ENCODE peak calls at places on chromosomes 12 and 14, in nine cellular contexts. U, X, E, H, Q, L, P, T and W are unnamed samples.

GRCh38 chr12:89907659-89908058 is 199.0 kb upstream of the ATP2B1 start:
- DNase-seq in X (no peak), P (no peak), L (no peak), E (no peak), T (no peak), H (no peak), Q (no peak), U (no peak), W (no peak)

GRCh38 chr12:11752403-11753150 is 103.1 kb downstream of the ETV6 start:
- DNase-seq in H (no peak), L (no peak), X (no peak), Q (no peak), E (no peak), T (no peak), P (no peak), U (no peak), W (no peak)

GRCh38 chr14:91230363-91231035 is 14.0 kb downstream of the GPR68 start:
- DNase-seq in T (no peak), U (no peak), L (no peak), H (no peak), E (no peak), P (no peak), X (no peak), Q (no peak), W (no peak)

GRCh38 chr14:23306113-23306411 is 571 bp upstream of the BCL2L2 start:
- DNase-seq in U (no peak), L (no peak), X (no peak), E (no peak), Q (no peak), H (no peak), P (no peak), T (no peak), W (no peak)

GRCh38 chr12:26571539-26571938 is 261.5 kb downstream of the ITPR2 start:
- DNase-seq in L (no peak), T (no peak), H (no peak), E (no peak), U (peak; percentile 40), P (no peak), X (no peak), Q (no peak), W (no peak)

GRCh38 chr12:59940676-59941342 is 345.0 kb downstream of the SLC16A7 start:
- DNase-seq in L (no peak), H (no peak), X (no peak), T (no peak), P (no peak), E (no peak), U (no peak), Q (no peak), W (no peak)

GRCh38 chr12:47741340-47741703 is 16.0 kb upstream of the ENDOU start:
- DNase-seq in P (peak; percentile 90), T (peak; percentile 85), E (peak; percentile 90), X (peak; percentile 66), Q (no peak), L (peak; percentile 43), H (peak; percentile 47), U (peak; percentile 59), W (peak; percentile 86)

GRCh38 chr14:58752782-58753181 is 115.0 kb downstream of the DACT1 start:
- DNase-seq in P (peak; percentile 85), U (peak; percentile 90), T (peak; percentile 83), X (peak; percentile 90), L (peak; percentile 79), Q (peak; percentile 21), E (peak; percentile 87), H (peak; percentile 52), W (peak; percentile 77)

GRCh38 chr12:49825360-49825970 is 2.7 kb downstream of the NCKAP5L start:
- DNase-seq in E (peak; percentile 66), T (peak; percentile 71), L (no peak), U (no peak), P (peak; percentile 80), H (no peak), X (no peak), Q (no peak), W (no peak)

GRCh38 chr14:100138082-100138787 is 21.2 kb downstream of the DEGS2 start:
- DNase-seq in U (no peak), Q (no peak), T (no peak), E (no peak), X (peak; percentile 81), P (no peak), H (no peak), L (no peak), W (no peak)

GRCh38 chr14:89500303-89500702 is 83.3 kb upstream of the FOXN3 start:
- DNase-seq in X (no peak), Q (no peak), L (no peak), H (no peak), T (no peak), U (no peak), E (no peak), P (no peak), W (no peak)

GRCh38 chr12:107560194-107560905 is 125.2 kb upstream of the PWP1 start:
- DNase-seq in U (no peak), E (no peak), P (no peak), T (no peak), L (no peak), H (no peak), Q (no peak), X (no peak), W (no peak)

GRCh38 chr14:52919971-52920370 is 30.9 kb downstream of the FERMT2 start:
- DNase-seq in Q (no peak), E (no peak), L (peak; percentile 51), P (no peak), U (no peak), T (no peak), H (no peak), X (no peak), W (no peak)

GRCh38 chr12:44347145-44347544 is 511.3 kb downstream of the TMEM117 start:
- DNase-seq in H (no peak), T (no peak), E (no peak), X (no peak), P (no peak), U (no peak), Q (no peak), L (no peak), W (no peak)

GRCh38 chr12:42588981-42589464 is 523 bp downstream of the PRICKLE1 start:
- DNase-seq in H (peak; percentile 45), U (peak; percentile 51), X (no peak), E (peak; percentile 68), T (peak; percentile 54), L (peak; percentile 55), P (peak; percentile 72), Q (peak; percentile 41), W (peak; percentile 46)

GRCh38 chr14:103185051-103186027 is 62.1 kb downstream of the TNFAIP2 start:
- DNase-seq in T (no peak), Q (peak; percentile 31), E (no peak), U (no peak), X (no peak), H (no peak), L (peak; percentile 71), P (peak; percentile 41), W (no peak)

GRCh38 chr12:47145188-47145587 is 65.4 kb upstream of the AMIGO2 start:
- DNase-seq in U (no peak), X (no peak), T (no peak), L (no peak), P (no peak), E (no peak), H (no peak), Q (no peak), W (no peak)

GRCh38 chr12:6167327-6168280 is 32.6 kb upstream of the CD9 start:
- DNase-seq in U (peak; percentile 19), L (peak; percentile 99), X (peak; percentile 44), P (peak; percentile 79), T (peak; percentile 88), E (peak; percentile 80), Q (peak; percentile 44), H (peak; percentile 38), W (no peak)

GRCh38 chr12:80040075-80040738 is 59.1 kb upstream of the OTOGL start:
- DNase-seq in H (no peak), U (no peak), P (no peak), X (no peak), E (no peak), T (no peak), L (no peak), Q (no peak), W (no peak)

GRCh38 chr14:32567543-32568384 is 238.7 kb downstream of the AKAP6 start:
- DNase-seq in E (no peak), T (no peak), L (peak; percentile 40), X (no peak), P (no peak), Q (no peak), U (no peak), H (no peak), W (no peak)

GRCh38 chr12:43758247-43758727 is 303 bp downstream of the PUS7L start:
- DNase-seq in X (peak; percentile 26), U (peak; percentile 50), Q (peak; percentile 39), L (no peak), P (peak; percentile 62), H (peak; percentile 42), T (peak; percentile 30), E (no peak), W (peak; percentile 63)

GRCh38 chr14:100107236-100107635 is 42.0 kb downstream of the EVL start:
- DNase-seq in Q (no peak), T (no peak), U (no peak), X (no peak), P (peak; percentile 47), H (no peak), L (no peak), E (peak; percentile 43), W (no peak)

GRCh38 chr14:22994762-22995275 is 12.5 kb upstream of the AJUBA start:
- DNase-seq in Q (peak; percentile 41), H (no peak), U (peak; percentile 40), T (no peak), E (no peak), P (peak; percentile 67), X (no peak), L (peak; percentile 49), W (peak; percentile 66)

GRCh38 chr12:56041579-56042429 is at the start of gene RPS26:
- DNase-seq in L (peak; percentile 100), H (peak; percentile 96), E (peak; percentile 96), T (peak; percentile 98), X (peak; percentile 95), U (peak; percentile 97), Q (peak; percentile 91), P (peak; percentile 98), W (peak; percentile 97)
- TF ChIP-seq POLR2A in L (peak; percentile 99), H (peak; percentile 73), E (peak; percentile 91), T (no peak), X (no peak), U (peak; percentile 99), Q (peak; percentile 99), P (peak; percentile 97), W (no peak)

GRCh38 chr12:76871751-76872150 is 7.1 kb downstream of the CSRP2 start:
- DNase-seq in U (no peak), H (no peak), E (no peak), P (no peak), T (no peak), Q (no peak), X (no peak), L (no peak), W (no peak)
- TF ChIP-seq CTCF in U (no peak), H (no peak), E (no peak), P (no peak), T (no peak), Q (no peak), X (no peak), L (no peak), W (no peak)

GRCh38 chr12:64403708-64404469 is at the start of gene XPOT:
- DNase-seq in E (peak; percentile 94), T (peak; percentile 97), X (peak; percentile 95), Q (peak; percentile 97), H (peak; percentile 95), U (peak; percentile 95), L (peak; percentile 97), P (peak; percentile 97), W (peak; percentile 94)
- TF ChIP-seq POLR2A in E (no peak), T (no peak), X (no peak), Q (peak; percentile 91), H (no peak), U (peak; percentile 80), L (peak; percentile 97), P (no peak), W (no peak)

GRCh38 chr12:123761841-123762714 is at the start of gene DNAH10:
- DNase-seq in P (peak; percentile 56), U (peak; percentile 13), E (no peak), Q (no peak), L (peak; percentile 32), H (no peak), X (no peak), T (peak; percentile 29), W (peak; percentile 37)
- TF ChIP-seq CTCF in P (no peak), U (no peak), E (no peak), Q (no peak), L (peak; percentile 52), H (no peak), X (no peak), T (no peak), W (peak; percentile 13)